ENCODE peak calls at places on chromosomes 13 and 19, in eight cellular contexts. C, I, R, Z, M, Q, N and J are unnamed samples.

GRCh38 chr13:30331331-30331771 is 24.0 kb upstream of the KATNAL1 start:
- DNase-seq in Z (no peak), C (no peak), R (no peak), Q (no peak), N (peak; percentile 21), I (no peak), M (no peak), J (no peak)

GRCh38 chr13:66071608-66072007 is 1158.5 kb downstream of the PCDH9 start:
- DNase-seq in R (no peak), Z (no peak), Q (no peak), M (no peak), I (no peak), N (no peak), C (no peak), J (no peak)

GRCh38 chr19:24052811-24053210 is 34.2 kb upstream of the ZNF254 start:
- DNase-seq in M (no peak), C (no peak), N (no peak), R (peak; percentile 64), I (peak; percentile 42), Q (no peak), Z (no peak), J (no peak)

GRCh38 chr13:45356966-45357689 is 16.1 kb upstream of the TPT1 start:
- DNase-seq in N (no peak), Q (no peak), R (no peak), Z (no peak), M (no peak), I (no peak), C (no peak), J (no peak)

GRCh38 chr13:105220886-105221285 is 1314.6 kb downstream of the EFNB2 start:
- DNase-seq in Z (no peak), R (no peak), I (peak; percentile 10), C (no peak), Q (no peak), N (no peak), M (no peak), J (no peak)

GRCh38 chr13:30789360-30789862 is 54.1 kb downstream of the ALOX5AP start:
- DNase-seq in C (no peak), Q (no peak), I (no peak), M (no peak), R (no peak), N (no peak), Z (no peak), J (no peak)

GRCh38 chr13:69108486-69108885 is 999.1 kb upstream of the ATXN8OS start:
- DNase-seq in Z (no peak), R (no peak), C (no peak), Q (no peak), I (no peak), M (no peak), N (no peak), J (no peak)

GRCh38 chr13:114012141-114012540 is 38.3 kb upstream of the C13orf46 start:
- DNase-seq in Z (no peak), M (no peak), Q (no peak), R (no peak), C (no peak), I (no peak), N (no peak), J (no peak)